ENCODE peak calls at places on chromosomes 12 and 14, in seven cellular contexts. N, R, Q, Y, I, M and G are unnamed samples.

GRCh38 chr12:113860059-113860820 is 105.9 kb downstream of the RBM19 start:
- DNase-seq in N (no peak), R (no peak), Q (no peak), Y (peak; percentile 54), I (no peak), M (no peak), G (no peak)

GRCh38 chr14:70170976-70171375 is 17.8 kb downstream of the SLC8A3 start:
- DNase-seq in N (no peak), R (no peak), Q (no peak), Y (no peak), I (no peak), M (no peak), G (no peak)

GRCh38 chr12:116037941-116038837 is 239.3 kb downstream of the MED13L start:
- DNase-seq in N (peak; percentile 29), R (peak; percentile 39), Q (no peak), Y (no peak), I (no peak), M (no peak), G (peak; percentile 85)

GRCh38 chr12:116803018-116803736 is 65.1 kb downstream of the RNFT2 start:
- DNase-seq in N (no peak), R (no peak), Q (no peak), Y (no peak), I (no peak), M (no peak), G (no peak)

GRCh38 chr12:131221946-131222249 is 268.2 kb downstream of the ADGRD1 start:
- DNase-seq in N (no peak), R (no peak), Q (no peak), Y (no peak), I (no peak), M (no peak), G (no peak)

GRCh38 chr12:3117144-3117581 is 40.0 kb downstream of the TSPAN9 start:
- DNase-seq in N (peak; percentile 88), R (no peak), Q (peak; percentile 77), Y (no peak), I (no peak), M (no peak), G (peak; percentile 66)

GRCh38 chr12:95815635-95816212 is 25.2 kb upstream of the NTN4 start:
- DNase-seq in N (peak; percentile 56), R (peak; percentile 65), Q (peak; percentile 64), Y (no peak), I (no peak), M (no peak), G (peak; percentile 55)

GRCh38 chr12:118586433-118586832 is 210.1 kb downstream of the SUDS3 start:
- DNase-seq in N (no peak), R (no peak), Q (no peak), Y (no peak), I (no peak), M (no peak), G (no peak)

GRCh38 chr12:25263594-25263993 is 12.9 kb upstream of the KRAS start:
- DNase-seq in N (no peak), R (no peak), Q (no peak), Y (no peak), I (no peak), M (no peak), G (no peak)

GRCh38 chr14:55129086-55129427 is at the start of gene LGALS3:
- DNase-seq in N (peak; percentile 53), R (peak; percentile 56), Q (peak; percentile 88), Y (peak; percentile 53), I (peak; percentile 88), M (no peak), G (peak; percentile 36)

GRCh38 chr14:81009339-81009738 is 53.9 kb downstream of the TSHR start:
- DNase-seq in N (no peak), R (no peak), Q (no peak), Y (no peak), I (no peak), M (no peak), G (no peak)

GRCh38 chr12:115897718-115898117 is 379.8 kb downstream of the MED13L start:
- DNase-seq in N (peak; percentile 20), R (no peak), Q (peak; percentile 56), Y (no peak), I (no peak), M (no peak), G (peak; percentile 2)

GRCh38 chr14:91317381-91318313 is 73.1 kb upstream of the GPR68 start:
- DNase-seq in N (peak; percentile 20), R (no peak), Q (no peak), Y (no peak), I (peak; percentile 83), M (no peak), G (no peak)

GRCh38 chr12:27585739-27586265 is 61.8 kb downstream of the PPFIBP1 start:
- DNase-seq in N (no peak), R (no peak), Q (no peak), Y (no peak), I (no peak), M (no peak), G (no peak)

GRCh38 chr14:64715146-64715627 is 11.0 kb downstream of the PLEKHG3 start:
- DNase-seq in N (no peak), R (no peak), Q (no peak), Y (no peak), I (no peak), M (no peak), G (no peak)

GRCh38 chr14:59755388-59755787 is 115.2 kb downstream of the RTN1 start:
- DNase-seq in N (no peak), R (no peak), Q (no peak), Y (no peak), I (no peak), M (no peak), G (no peak)

GRCh38 chr14:94173885-94174621 is at the start of gene PPP4R4:
- DNase-seq in N (peak; percentile 54), R (peak; percentile 76), Q (peak; percentile 80), Y (peak; percentile 98), I (peak; percentile 98), M (peak; percentile 70), G (peak; percentile 12)

GRCh38 chr14:66003082-66003740 is 483.0 kb upstream of the CCDC196 start:
- DNase-seq in N (no peak), R (no peak), Q (no peak), Y (no peak), I (no peak), M (no peak), G (no peak)

GRCh38 chr12:57119694-57120093 is 8.5 kb upstream of the STAT6 start:
- DNase-seq in N (peak; percentile 37), R (no peak), Q (peak; percentile 48), Y (no peak), I (no peak), M (no peak), G (no peak)

GRCh38 chr12:54231236-54231635 is 42.5 kb upstream of the SMUG1 start:
- DNase-seq in N (peak; percentile 62), R (no peak), Q (no peak), Y (no peak), I (no peak), M (no peak), G (no peak)

GRCh38 chr12:54230555-54230954 is 41.8 kb upstream of the SMUG1 start:
- DNase-seq in N (no peak), R (no peak), Q (peak; percentile 28), Y (no peak), I (no peak), M (no peak), G (no peak)

GRCh38 chr12:54229624-54230212 is 40.9 kb upstream of the SMUG1 start:
- DNase-seq in N (peak; percentile 100), R (peak; percentile 51), Q (peak; percentile 98), Y (no peak), I (no peak), M (peak; percentile 60), G (peak; percentile 92)

GRCh38 chr12:54228471-54228870 is 39.7 kb upstream of the SMUG1 start:
- DNase-seq in N (no peak), R (no peak), Q (peak; percentile 30), Y (no peak), I (no peak), M (no peak), G (no peak)

DNA sequence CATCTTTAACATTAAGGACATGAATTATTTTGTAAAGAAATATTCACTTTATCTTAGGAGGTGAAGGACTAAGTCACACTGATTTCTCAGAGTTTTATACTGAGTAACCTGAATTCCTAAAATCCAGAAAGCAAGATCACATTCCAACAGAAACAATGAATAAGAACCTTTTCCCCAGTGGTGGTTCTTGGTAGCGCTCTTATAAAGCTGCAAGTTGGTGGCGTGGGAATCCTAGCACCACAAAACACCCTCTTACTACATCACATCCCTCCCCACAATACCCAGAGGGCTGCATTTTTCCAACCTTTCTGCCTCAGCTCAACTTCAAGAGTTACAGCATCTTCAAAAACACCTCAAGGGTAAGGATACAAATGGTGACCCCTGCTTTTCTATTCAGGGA is 44.0 kb upstream of the SMUG1 start:
- DNase-seq in N (peak; percentile 77), R (no peak), Q (peak; percentile 58), Y (no peak), I (no peak), M (no peak), G (no peak)
- TF ChIP-seq CTCF in N (peak; percentile 16), R (no peak), Q (no peak), Y (no peak), I (no peak), M (no peak), G (peak; percentile 22)

DNA sequence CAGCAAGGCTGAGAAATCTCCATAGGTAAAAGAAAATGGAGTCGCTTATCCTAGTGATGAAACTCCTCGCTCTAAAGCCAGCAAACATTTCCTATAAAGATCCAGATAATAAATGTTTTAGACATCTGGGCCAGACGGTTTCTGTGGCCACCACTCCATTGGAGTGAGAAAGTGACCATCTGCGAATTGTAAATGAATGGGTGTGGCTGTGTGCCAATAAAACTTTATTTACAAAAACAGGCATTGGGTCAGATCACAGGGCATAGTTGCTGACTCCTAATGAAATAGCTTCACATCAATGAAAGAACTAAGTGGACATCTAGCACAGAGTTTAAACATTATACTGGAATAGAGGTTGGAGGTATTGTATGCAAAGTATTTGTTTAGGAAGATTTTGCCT is 15.7 kb upstream of the FZD10 start:
- DNase-seq in N (no peak), R (no peak), Q (no peak), Y (no peak), I (no peak), M (no peak), G (no peak)
- TF ChIP-seq CTCF in N (no peak), R (no peak), Q (no peak), Y (no peak), I (no peak), M (no peak), G (no peak)

DNA sequence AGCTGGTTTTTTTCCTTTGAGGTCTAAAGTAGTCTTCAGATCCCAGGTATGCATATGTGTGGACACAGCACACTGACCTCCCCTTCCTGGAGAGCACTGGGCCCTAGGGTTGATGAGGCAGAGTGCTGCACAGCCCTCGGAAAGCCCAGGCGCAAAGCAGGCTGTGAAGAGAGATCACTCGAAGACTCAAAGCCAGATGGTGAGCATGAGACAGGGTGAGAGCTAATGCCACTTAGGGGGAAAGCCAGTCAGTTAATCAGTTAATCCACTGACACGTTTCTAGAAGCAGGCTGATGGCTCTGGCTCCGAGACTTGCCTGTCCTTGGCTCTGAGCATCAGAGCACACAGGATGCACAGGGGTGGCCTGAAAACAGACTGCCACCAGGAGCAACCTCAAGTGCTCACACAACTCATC is 11.7 kb downstream of the AQP6 start:
- DNase-seq in N (no peak), R (no peak), Q (peak; percentile 35), Y (no peak), I (no peak), M (no peak), G (no peak)
- TF ChIP-seq CTCF in N (no peak), R (no peak), Q (no peak), Y (no peak), I (no peak), M (no peak), G (no peak)

DNA sequence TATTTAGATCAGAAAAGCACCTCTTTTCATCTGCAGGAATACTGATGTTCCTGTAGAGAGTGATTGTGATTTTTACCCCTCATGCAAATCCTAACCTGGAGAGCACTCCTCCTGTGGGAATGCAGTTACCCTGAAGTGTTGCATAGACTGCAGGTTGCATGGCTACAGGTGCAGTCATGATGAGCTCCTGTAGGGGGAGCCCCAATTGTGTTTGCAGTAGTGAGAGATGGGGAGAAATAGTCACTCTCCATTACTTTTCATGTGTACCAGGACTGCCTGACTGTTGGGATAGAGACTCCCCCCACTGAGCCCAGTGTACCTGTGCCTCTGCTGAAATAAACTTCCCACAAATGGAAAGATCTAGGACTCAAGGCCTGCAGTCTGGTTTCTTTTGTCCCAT is 1086.5 kb downstream of the SLC6A15 start:
- DNase-seq in N (peak; percentile 46), R (peak; percentile 46), Q (peak; percentile 66), Y (peak; percentile 86), I (no peak), M (peak; percentile 22), G (peak; percentile 50)
- TF ChIP-seq CTCF in N (peak; percentile 89), R (peak; percentile 20), Q (peak; percentile 73), Y (peak; percentile 88), I (no peak), M (peak; percentile 31), G (peak; percentile 85)